ENCODE peak calls at places on chromosomes 12 and 14, in ten cellular contexts. R is heart left ventricle, O is PC-3, K is suprapubic skin, P is right atrium auricular region, W is ovary, E is tibial artery, Y is right lobe of liver, C is neuronal stem cell, L is HCT116. N is an unnamed sample.

GRCh38 chr12:50708619-50709018 is 55.3 kb upstream of the ATF1 start:
- DNase-seq in O (no peak), P (no peak), W (no peak), K (no peak), E (no peak), C (no peak), Y (no peak), R (no peak), L (no peak), N (no peak)

GRCh38 chr14:65776193-65776592 is 363.7 kb downstream of the FUT8 start:
- DNase-seq in C (no peak), R (no peak), P (no peak), E (no peak), K (no peak), Y (no peak), L (no peak), W (no peak), O (no peak), N (no peak)

GRCh38 chr12:49565956-49566265 is 2.0 kb downstream of the MCRS1 start:
- DNase-seq in W (no peak), E (no peak), P (no peak), L (no peak), K (no peak), Y (no peak), C (no peak), O (no peak), R (no peak), N (no peak)

GRCh38 chr12:16669756-16670155 is 63.8 kb upstream of the LMO3 start:
- DNase-seq in W (no peak), O (no peak), L (no peak), Y (no peak), K (no peak), C (no peak), E (no peak), P (no peak), R (no peak), N (no peak)

GRCh38 chr14:51139221-51139681 is 44.3 kb upstream of the TRIM9 start:
- DNase-seq in C (no peak), Y (no peak), O (no peak), E (no peak), W (no peak), R (no peak), P (no peak), L (no peak), K (no peak), N (no peak)

GRCh38 chr12:7935773-7936581 is at the start of gene SLC2A3:
- DNase-seq in K (peak; percentile 77), P (peak; percentile 82), Y (peak; percentile 41), E (peak; percentile 57), L (no peak), C (peak; percentile 59), R (peak; percentile 33), O (no peak), W (peak; percentile 62), N (peak; percentile 80)

GRCh38 chr12:109112720-109113465 is 3.5 kb upstream of the ACACB start:
- DNase-seq in K (peak; percentile 6), Y (peak; percentile 58), C (no peak), O (no peak), W (no peak), E (no peak), R (no peak), L (no peak), P (no peak), N (no peak)

GRCh38 chr14:86954623-86955022 is 1038.4 kb downstream of the GALC start:
- DNase-seq in C (no peak), R (no peak), E (no peak), W (no peak), O (no peak), L (no peak), Y (no peak), P (no peak), K (no peak), N (no peak)

GRCh38 chr14:43165651-43166050 is 1341.4 kb downstream of the FSCB start:
- DNase-seq in K (no peak), W (no peak), L (no peak), O (peak; percentile 62), R (no peak), C (no peak), E (no peak), Y (no peak), P (no peak), N (no peak)

GRCh38 chr12:58420496-58420895 is 479.1 kb downstream of the ATP23 start:
- DNase-seq in P (no peak), K (no peak), E (no peak), C (no peak), O (peak; percentile 88), W (no peak), R (no peak), L (no peak), Y (no peak), N (no peak)

GRCh38 chr12:99476956-99477355 is 170.6 kb upstream of the GARIN6 start:
- DNase-seq in R (no peak), Y (no peak), C (no peak), W (no peak), P (no peak), O (no peak), L (no peak), K (no peak), E (no peak), N (no peak)

GRCh38 chr12:28535216-28535615 is 345.0 kb downstream of the CCDC91 start:
- DNase-seq in L (no peak), C (no peak), K (no peak), R (no peak), E (no peak), O (peak; percentile 57), W (no peak), Y (no peak), P (no peak), N (peak; percentile 58)

GRCh38 chr12:15754233-15754632 is 35.0 kb downstream of the EPS8 start:
- DNase-seq in C (no peak), P (no peak), R (no peak), W (no peak), Y (no peak), E (no peak), O (no peak), L (no peak), K (no peak), N (no peak)

DNA sequence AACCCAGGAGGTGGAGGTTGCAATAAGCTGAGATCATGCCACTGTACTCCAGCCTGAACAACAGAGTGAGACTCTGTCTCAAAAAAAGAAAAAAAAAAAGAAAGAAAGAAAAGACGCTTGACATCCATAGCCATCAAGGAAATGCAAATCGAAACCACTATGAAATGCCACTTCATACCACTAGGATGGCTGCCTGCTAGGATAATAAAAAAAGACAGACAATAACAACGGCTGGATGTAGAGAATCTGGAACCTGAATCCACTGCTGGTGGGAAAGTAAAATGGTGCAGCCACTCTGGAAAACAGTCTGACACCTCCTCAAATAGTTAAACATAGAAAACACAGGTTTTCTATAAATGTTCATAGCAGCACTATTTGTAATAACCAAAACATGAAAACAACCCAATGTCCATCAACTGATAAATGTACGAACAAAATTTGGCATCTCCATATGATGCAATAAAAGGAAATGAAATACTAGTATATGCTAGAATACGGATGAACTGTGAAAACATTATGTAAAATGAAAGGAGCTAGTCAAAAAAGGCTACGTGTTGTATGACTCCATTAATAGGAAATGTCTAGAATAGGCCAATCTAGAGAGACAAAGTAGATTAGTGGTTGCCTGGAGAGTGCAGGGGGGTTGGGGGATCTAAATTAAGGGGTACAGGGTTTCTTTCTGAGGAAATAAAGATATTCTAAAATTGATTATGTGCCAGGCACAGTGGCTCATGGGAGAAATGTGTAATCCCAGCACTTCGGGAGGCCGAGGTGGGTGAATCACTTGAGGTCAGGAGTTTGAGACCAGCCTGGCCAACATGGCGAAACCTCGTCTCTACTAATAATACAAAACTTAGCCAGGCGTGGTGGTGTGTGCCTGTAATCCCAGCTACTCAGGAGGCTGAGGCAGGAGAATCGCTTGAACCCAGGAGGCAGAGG is 9.7 kb downstream of the WSB2 start:
- DNase-seq in W (no peak), L (no peak), R (no peak), P (no peak), C (no peak), Y (no peak), K (no peak), E (no peak), O (no peak), N (no peak)
- H3K4me1 ChIP-seq in W (peaks cover 17% of the 10 kb centered on the region), L (peaks cover 32% of the 10 kb centered on the region), R (peaks cover 43% of the 10 kb centered on the region), P (peaks cover 39% of the 10 kb centered on the region), C (peaks cover 4% of the 10 kb centered on the region), Y (no peaks in the 10 kb centered on the region), K (peaks cover 26% of the 10 kb centered on the region), E (peaks cover 16% of the 10 kb centered on the region), O (peaks cover 40% of the 10 kb centered on the region), N (peaks cover 42% of the 10 kb centered on the region)

GRCh38 chr14:67815573-67816235 is 686 bp downstream of the ZFYVE26 start:
- DNase-seq in K (no peak), R (no peak), Y (no peak), L (no peak), E (no peak), O (peak; percentile 41), C (no peak), W (no peak), P (no peak), N (peak; percentile 12)
- H3K4me1 ChIP-seq in K (peaks cover 30% of the 10 kb centered on the region), R (peaks cover 26% of the 10 kb centered on the region), Y (no peaks in the 10 kb centered on the region), L (peaks cover 6% of the 10 kb centered on the region), E (peaks cover 12% of the 10 kb centered on the region), O (peaks cover 25% of the 10 kb centered on the region), C (peaks cover 11% of the 10 kb centered on the region), W (peaks cover 5% of the 10 kb centered on the region), P (peaks cover 29% of the 10 kb centered on the region), N (peaks cover 16% of the 10 kb centered on the region)

GRCh38 chr14:100679707-100680438 is 46.8 kb upstream of the DLK1 start:
- DNase-seq in O (no peak), K (no peak), Y (no peak), R (peak; percentile 81), E (no peak), L (no peak), P (no peak), C (no peak), W (peak; percentile 85), N (peak; percentile 89)
- H3K4me1 ChIP-seq in O (peaks cover 8% of the 10 kb centered on the region), K (peaks cover 38% of the 10 kb centered on the region), Y (no peaks in the 10 kb centered on the region), R (peaks cover 50% of the 10 kb centered on the region), E (no peaks in the 10 kb centered on the region), L (no peaks in the 10 kb centered on the region), P (peaks cover 40% of the 10 kb centered on the region), C (peaks cover 28% of the 10 kb centered on the region), W (peaks cover 32% of the 10 kb centered on the region), N (peaks cover 41% of the 10 kb centered on the region)

GRCh38 chr14:49999216-49999761 is 106.4 kb downstream of the ARF6 start:
- DNase-seq in E (peak; percentile 93), Y (peak; percentile 68), K (peak; percentile 91), W (no peak), C (no peak), O (peak; percentile 92), P (peak; percentile 93), R (peak; percentile 85), L (peak; percentile 71), N (peak; percentile 87)
- H3K4me1 ChIP-seq in E (peaks cover 52% of the 10 kb centered on the region), Y (no peaks in the 10 kb centered on the region), K (peaks cover 64% of the 10 kb centered on the region), W (peaks cover 4% of the 10 kb centered on the region), C (peaks cover 13% of the 10 kb centered on the region), O (peaks cover 55% of the 10 kb centered on the region), P (peaks cover 53% of the 10 kb centered on the region), R (peaks cover 66% of the 10 kb centered on the region), L (peaks cover 47% of the 10 kb centered on the region), N (peaks cover 55% of the 10 kb centered on the region)